ENCODE peak calls at places on chromosomes 12 and 14, in nine cellular contexts. One of them, this sample, is unnamed. For H3K4me1, the result is how much of the 10 kb centered on the place peaks cover.

GRCh38 chr14:61547186-61548121 is 147.9 kb upstream of the HIF1A start:
- DNase-seq in OCI-LY7: no peak
- DNase-seq in right lobe of liver: no peak
- DNase-seq in upper lobe of right lung: no peak
- DNase-seq in DND-41: no peak
- DNase-seq in neural progenitor cell: no peak
- DNase-seq in cardiac muscle cell: peak
- DNase-seq in transverse colon: no peak
- DNase-seq in GM23338: no peak
- DNase-seq in this sample: peak

GRCh38 chr14:55291480-55292081 is 20.4 kb downstream of the FBXO34 start:
- DNase-seq in DND-41: no peak
- DNase-seq in neural progenitor cell: no peak
- DNase-seq in OCI-LY7: no peak
- DNase-seq in cardiac muscle cell: no peak
- DNase-seq in transverse colon: no peak
- DNase-seq in upper lobe of right lung: no peak
- DNase-seq in right lobe of liver: no peak
- DNase-seq in GM23338: no peak
- DNase-seq in this sample: no peak

GRCh38 chr14:21084396-21084795 is 14.1 kb downstream of the ZNF219 start:
- DNase-seq in cardiac muscle cell: no peak
- DNase-seq in GM23338: no peak
- DNase-seq in right lobe of liver: no peak
- DNase-seq in upper lobe of right lung: no peak
- DNase-seq in neural progenitor cell: no peak
- DNase-seq in OCI-LY7: no peak
- DNase-seq in DND-41: no peak
- DNase-seq in transverse colon: no peak
- DNase-seq in this sample: no peak

GRCh38 chr12:13661005-13661887 is 320.2 kb downstream of the GRIN2B start:
- DNase-seq in GM23338: peak
- DNase-seq in OCI-LY7: peak
- DNase-seq in DND-41: peak
- DNase-seq in upper lobe of right lung: no peak
- DNase-seq in transverse colon: peak
- DNase-seq in right lobe of liver: peak
- DNase-seq in cardiac muscle cell: peak
- DNase-seq in neural progenitor cell: peak
- DNase-seq in this sample: peak

GRCh38 chr12:3042394-3042793 is 34.8 kb upstream of the TSPAN9 start:
- DNase-seq in GM23338: no peak
- DNase-seq in cardiac muscle cell: no peak
- DNase-seq in upper lobe of right lung: no peak
- DNase-seq in right lobe of liver: peak
- DNase-seq in neural progenitor cell: no peak
- DNase-seq in DND-41: no peak
- DNase-seq in transverse colon: no peak
- DNase-seq in OCI-LY7: peak
- DNase-seq in this sample: peak

GRCh38 chr12:50934981-50935807 is 17.1 kb upstream of the HIGD1C start:
- DNase-seq in DND-41: no peak
- DNase-seq in GM23338: no peak
- DNase-seq in OCI-LY7: no peak
- DNase-seq in neural progenitor cell: no peak
- DNase-seq in transverse colon: no peak
- DNase-seq in upper lobe of right lung: no peak
- DNase-seq in right lobe of liver: no peak
- DNase-seq in cardiac muscle cell: peak
- DNase-seq in this sample: no peak

GRCh38 chr14:100825691-100826331 is at the start of gene MEG3:
- DNase-seq in upper lobe of right lung: no peak
- DNase-seq in cardiac muscle cell: peak
- DNase-seq in DND-41: no peak
- DNase-seq in transverse colon: peak
- DNase-seq in OCI-LY7: no peak
- DNase-seq in right lobe of liver: no peak
- DNase-seq in GM23338: no peak
- DNase-seq in neural progenitor cell: no peak
- DNase-seq in this sample: peak

GRCh38 chr12:17264603-17265002 is 658.6 kb upstream of the LMO3 start:
- DNase-seq in OCI-LY7: no peak
- DNase-seq in neural progenitor cell: no peak
- DNase-seq in GM23338: no peak
- DNase-seq in DND-41: no peak
- DNase-seq in right lobe of liver: no peak
- DNase-seq in transverse colon: no peak
- DNase-seq in cardiac muscle cell: no peak
- DNase-seq in upper lobe of right lung: no peak
- DNase-seq in this sample: no peak

GRCh38 chr14:71322660-71323250 is 415.5 kb downstream of the PCNX1 start:
- DNase-seq in GM23338: no peak
- DNase-seq in transverse colon: no peak
- DNase-seq in OCI-LY7: peak
- DNase-seq in right lobe of liver: no peak
- DNase-seq in upper lobe of right lung: no peak
- DNase-seq in DND-41: no peak
- DNase-seq in cardiac muscle cell: peak
- DNase-seq in neural progenitor cell: peak
- DNase-seq in this sample: no peak

GRCh38 chr12:6643569-6644256 is 3.5 kb downstream of the ACRBP start:
- DNase-seq in upper lobe of right lung: no peak
- DNase-seq in neural progenitor cell: no peak
- DNase-seq in cardiac muscle cell: no peak
- DNase-seq in transverse colon: no peak
- DNase-seq in OCI-LY7: peak
- DNase-seq in DND-41: no peak
- DNase-seq in GM23338: no peak
- DNase-seq in right lobe of liver: no peak
- DNase-seq in this sample: peak

GRCh38 chr12:120101182-120101581 is 15.4 kb downstream of the RAB35 start:
- DNase-seq in GM23338: no peak
- DNase-seq in DND-41: no peak
- DNase-seq in OCI-LY7: no peak
- DNase-seq in transverse colon: peak
- DNase-seq in cardiac muscle cell: no peak
- DNase-seq in right lobe of liver: no peak
- DNase-seq in upper lobe of right lung: no peak
- DNase-seq in neural progenitor cell: no peak
- DNase-seq in this sample: peak

DNA sequence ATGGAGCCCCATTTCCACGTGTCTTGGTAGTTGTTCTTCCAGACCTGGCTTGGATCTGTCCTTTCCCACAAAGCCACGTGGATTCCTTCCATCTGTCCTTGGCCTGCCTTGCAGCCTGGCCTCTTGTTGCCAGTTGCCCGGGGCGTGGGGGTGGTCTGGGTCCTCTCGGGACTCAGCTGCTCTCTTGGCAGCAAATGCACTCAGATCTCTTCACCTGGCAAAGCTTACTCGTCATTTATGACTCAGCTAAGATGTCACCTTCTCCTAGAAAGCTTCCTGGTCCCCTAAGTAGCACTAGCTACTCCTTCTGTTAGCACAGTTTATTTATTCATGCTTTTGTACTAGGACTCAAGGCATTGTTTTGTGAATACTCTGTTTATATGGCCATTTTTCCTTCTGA is 13.6 kb downstream of the PLEKHG3 start:
- DNase-seq in GM23338: no peak
- DNase-seq in OCI-LY7: no peak
- DNase-seq in cardiac muscle cell: no peak
- DNase-seq in upper lobe of right lung: no peak
- DNase-seq in transverse colon: no peak
- DNase-seq in neural progenitor cell: no peak
- DNase-seq in DND-41: no peak
- DNase-seq in right lobe of liver: no peak
- DNase-seq in this sample: no peak
- H3K4me1 ChIP-seq in GM23338: half or more
- H3K4me1 ChIP-seq in OCI-LY7: under half
- H3K4me1 ChIP-seq in cardiac muscle cell: under half
- H3K4me1 ChIP-seq in upper lobe of right lung: half or more
- H3K4me1 ChIP-seq in transverse colon: half or more
- H3K4me1 ChIP-seq in neural progenitor cell: half or more
- H3K4me1 ChIP-seq in DND-41: under half
- H3K4me1 ChIP-seq in right lobe of liver: under half
- H3K4me1 ChIP-seq in this sample: under half

GRCh38 chr14:56795284-56795622 is 15.0 kb downstream of the OTX2 start:
- DNase-seq in right lobe of liver: no peak
- DNase-seq in GM23338: no peak
- DNase-seq in upper lobe of right lung: no peak
- DNase-seq in OCI-LY7: no peak
- DNase-seq in cardiac muscle cell: no peak
- DNase-seq in transverse colon: no peak
- DNase-seq in DND-41: no peak
- DNase-seq in neural progenitor cell: no peak
- DNase-seq in this sample: no peak
- H3K4me3 ChIP-seq in right lobe of liver: no peak
- H3K4me3 ChIP-seq in GM23338: peak
- H3K4me3 ChIP-seq in upper lobe of right lung: no peak
- H3K4me3 ChIP-seq in OCI-LY7: no peak
- H3K4me3 ChIP-seq in cardiac muscle cell: peak
- H3K4me3 ChIP-seq in transverse colon: no peak
- H3K4me3 ChIP-seq in DND-41: no peak
- H3K4me3 ChIP-seq in neural progenitor cell: peak
- H3K4me3 ChIP-seq in this sample: no peak

GRCh38 chr12:96070670-96071279 is 35.4 kb upstream of the LTA4H start:
- DNase-seq in OCI-LY7: peak
- DNase-seq in GM23338: peak
- DNase-seq in cardiac muscle cell: peak
- DNase-seq in transverse colon: peak
- DNase-seq in neural progenitor cell: peak
- DNase-seq in DND-41: no peak
- DNase-seq in upper lobe of right lung: no peak
- DNase-seq in right lobe of liver: no peak
- DNase-seq in this sample: no peak
- TF ChIP-seq CTCF in OCI-LY7: peak
- TF ChIP-seq CTCF in GM23338: peak
- TF ChIP-seq CTCF in cardiac muscle cell: peak
- TF ChIP-seq CTCF in transverse colon: no peak
- TF ChIP-seq CTCF in neural progenitor cell: peak
- TF ChIP-seq CTCF in DND-41: peak
- TF ChIP-seq CTCF in upper lobe of right lung: no peak
- TF ChIP-seq CTCF in right lobe of liver: no peak
- TF ChIP-seq CTCF in this sample: no peak

GRCh38 chr14:74569387-74569786 is 42.6 kb downstream of the LTBP2 start:
- DNase-seq in upper lobe of right lung: no peak
- DNase-seq in GM23338: no peak
- DNase-seq in OCI-LY7: no peak
- DNase-seq in cardiac muscle cell: no peak
- DNase-seq in right lobe of liver: no peak
- DNase-seq in DND-41: no peak
- DNase-seq in neural progenitor cell: no peak
- DNase-seq in transverse colon: no peak
- DNase-seq in this sample: no peak
- H3K4me1 ChIP-seq in upper lobe of right lung: half or more
- H3K4me1 ChIP-seq in GM23338: under half
- H3K4me1 ChIP-seq in OCI-LY7: under half
- H3K4me1 ChIP-seq in cardiac muscle cell: under half
- H3K4me1 ChIP-seq in right lobe of liver: under half
- H3K4me1 ChIP-seq in DND-41: under half
- H3K4me1 ChIP-seq in neural progenitor cell: under half
- H3K4me1 ChIP-seq in transverse colon: under half
- H3K4me1 ChIP-seq in this sample: under half

DNA sequence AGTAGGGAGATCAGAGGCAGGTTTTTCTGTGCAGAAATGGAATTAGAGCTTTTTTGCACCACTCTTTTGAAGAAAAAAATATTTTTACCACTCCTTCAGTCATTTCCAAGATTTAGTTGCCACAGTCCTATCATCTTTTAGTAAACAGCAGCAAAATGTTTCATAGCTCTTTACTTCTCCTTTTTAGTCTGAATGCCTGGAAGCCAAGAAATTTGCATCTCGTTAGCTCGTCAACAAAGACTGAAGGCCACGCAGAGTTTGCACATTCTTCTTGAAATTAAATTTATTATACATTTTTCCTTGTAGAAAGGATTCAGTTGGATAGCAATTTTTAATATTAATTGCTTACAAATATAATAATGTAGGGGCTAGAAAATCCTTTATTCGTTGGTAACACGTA is 544.5 kb upstream of the ATP2B1 start:
- DNase-seq in DND-41: no peak
- DNase-seq in OCI-LY7: no peak
- DNase-seq in upper lobe of right lung: no peak
- DNase-seq in cardiac muscle cell: no peak
- DNase-seq in transverse colon: no peak
- DNase-seq in GM23338: no peak
- DNase-seq in neural progenitor cell: no peak
- DNase-seq in right lobe of liver: no peak
- DNase-seq in this sample: no peak
- H3K4me3 ChIP-seq in DND-41: no peak
- H3K4me3 ChIP-seq in OCI-LY7: no peak
- H3K4me3 ChIP-seq in upper lobe of right lung: no peak
- H3K4me3 ChIP-seq in cardiac muscle cell: no peak
- H3K4me3 ChIP-seq in transverse colon: no peak
- H3K4me3 ChIP-seq in GM23338: no peak
- H3K4me3 ChIP-seq in neural progenitor cell: no peak
- H3K4me3 ChIP-seq in right lobe of liver: no peak
- H3K4me3 ChIP-seq in this sample: no peak

GRCh38 chr12:104177663-104178501 is 37.7 kb upstream of the TXNRD1 start:
- DNase-seq in OCI-LY7: no peak
- DNase-seq in transverse colon: peak
- DNase-seq in cardiac muscle cell: peak
- DNase-seq in GM23338: no peak
- DNase-seq in right lobe of liver: peak
- DNase-seq in upper lobe of right lung: peak
- DNase-seq in neural progenitor cell: no peak
- DNase-seq in DND-41: peak
- DNase-seq in this sample: peak
- TF ChIP-seq CTCF in OCI-LY7: peak
- TF ChIP-seq CTCF in transverse colon: no peak
- TF ChIP-seq CTCF in cardiac muscle cell: peak
- TF ChIP-seq CTCF in GM23338: peak
- TF ChIP-seq CTCF in right lobe of liver: peak
- TF ChIP-seq CTCF in upper lobe of right lung: peak
- TF ChIP-seq CTCF in neural progenitor cell: no peak
- TF ChIP-seq CTCF in DND-41: no peak
- TF ChIP-seq CTCF in this sample: no peak

GRCh38 chr14:24054646-24055045 is 2.8 kb downstream of the CARMIL3 start:
- DNase-seq in right lobe of liver: no peak
- DNase-seq in OCI-LY7: no peak
- DNase-seq in neural progenitor cell: no peak
- DNase-seq in DND-41: no peak
- DNase-seq in GM23338: no peak
- DNase-seq in transverse colon: no peak
- DNase-seq in upper lobe of right lung: no peak
- DNase-seq in cardiac muscle cell: no peak
- DNase-seq in this sample: no peak

GRCh38 chr14:24057271-24057670 is 5.5 kb downstream of the CARMIL3 start:
- DNase-seq in GM23338: no peak
- DNase-seq in transverse colon: no peak
- DNase-seq in OCI-LY7: no peak
- DNase-seq in right lobe of liver: peak
- DNase-seq in cardiac muscle cell: no peak
- DNase-seq in DND-41: no peak
- DNase-seq in upper lobe of right lung: no peak
- DNase-seq in neural progenitor cell: no peak
- DNase-seq in this sample: no peak

GRCh38 chr14:24056800-24057184 is 5.0 kb downstream of the CARMIL3 start:
- DNase-seq in upper lobe of right lung: peak
- DNase-seq in cardiac muscle cell: no peak
- DNase-seq in transverse colon: no peak
- DNase-seq in GM23338: no peak
- DNase-seq in OCI-LY7: no peak
- DNase-seq in neural progenitor cell: no peak
- DNase-seq in DND-41: no peak
- DNase-seq in right lobe of liver: peak
- DNase-seq in this sample: no peak

GRCh38 chr14:24057867-24058259 is 6.1 kb downstream of the CARMIL3 start:
- DNase-seq in cardiac muscle cell: no peak
- DNase-seq in DND-41: no peak
- DNase-seq in GM23338: no peak
- DNase-seq in neural progenitor cell: no peak
- DNase-seq in upper lobe of right lung: peak
- DNase-seq in transverse colon: no peak
- DNase-seq in OCI-LY7: no peak
- DNase-seq in right lobe of liver: peak
- DNase-seq in this sample: no peak

GRCh38 chr14:24055971-24056799 is 4.4 kb downstream of the CARMIL3 start:
- DNase-seq in transverse colon: no peak
- DNase-seq in DND-41: no peak
- DNase-seq in neural progenitor cell: no peak
- DNase-seq in GM23338: no peak
- DNase-seq in upper lobe of right lung: no peak
- DNase-seq in cardiac muscle cell: no peak
- DNase-seq in OCI-LY7: no peak
- DNase-seq in right lobe of liver: no peak
- DNase-seq in this sample: no peak
- H3K4me1 ChIP-seq in transverse colon: under half
- H3K4me1 ChIP-seq in DND-41: under half
- H3K4me1 ChIP-seq in neural progenitor cell: under half
- H3K4me1 ChIP-seq in GM23338: under half
- H3K4me1 ChIP-seq in upper lobe of right lung: under half
- H3K4me1 ChIP-seq in cardiac muscle cell: under half
- H3K4me1 ChIP-seq in OCI-LY7: under half
- H3K4me1 ChIP-seq in right lobe of liver: under half
- H3K4me1 ChIP-seq in this sample: under half